ENCODE peak calls at places on chromosomes 4 and X, in six cellular contexts. O is amygdala, H is G401, Y is HT-29, D is mesothelial cell of epicardium, C is Caki2. I is an unnamed sample.

GRCh38 chr4:74544655-74545361 is 99.9 kb downstream of the AREG start:
- DNase-seq in O (no peak), H (no peak), Y (peak), C (no peak), D (no peak), I (no peak)

GRCh38 chr4:188989371-188989770 is 850.1 kb downstream of the TRIML1 start:
- DNase-seq in Y (peak), H (no peak), D (no peak), O (no peak), C (peak), I (no peak)

GRCh38 chr4:153541426-153542096 is 75.4 kb downstream of the TMEM131L start:
- DNase-seq in O (no peak), Y (no peak), C (no peak), H (no peak), D (no peak), I (no peak)

GRCh38 chrX:139720136-139720535 is 12.2 kb upstream of the MCF2 start:
- DNase-seq in C (peak), H (no peak), D (no peak), O (no peak), Y (no peak), I (no peak)

GRCh38 chr4:77805802-77806201 is 13.4 kb downstream of the CNOT6L start:
- DNase-seq in D (no peak), H (no peak), Y (no peak), C (no peak), O (no peak), I (no peak)

GRCh38 chrX:37745354-37745753 is 34.5 kb upstream of the CYBB start:
- DNase-seq in C (peak), O (peak), H (peak), Y (peak), D (peak), I (peak)

GRCh38 chrX:98931194-98931593 is 1478.9 kb downstream of the PCDH19 start:
- DNase-seq in C (no peak), O (no peak), D (no peak), Y (no peak), H (no peak), I (no peak)

GRCh38 chr4:145216532-145216931 is 36.1 kb upstream of the OTUD4 start:
- DNase-seq in D (no peak), C (peak), Y (peak), H (peak), O (no peak), I (peak)